ENCODE peak calls at places on chromosomes 11 and 22, in five cellular contexts. V is fibroblast of the aortic adventitia, A is spleen, S is HL-60, W is heart right ventricle. K is an unnamed sample.
A peak's percentile ranks its signal among the peaks of the same experiment; 100 is the strongest.

GRCh38 chr11:106381895-106382294 is 304.4 kb downstream of the AASDHPPT start:
- DNase-seq in W (no peak), A (no peak), V (no peak), S (no peak), K (no peak)

GRCh38 chr11:17604913-17605230 is 57.8 kb downstream of the OTOG start:
- DNase-seq in V (no peak), W (no peak), A (peak; percentile 68), S (no peak), K (no peak)

GRCh38 chr22:32558681-32559355 is 84.2 kb downstream of the FBXO7 start:
- DNase-seq in A (no peak), V (peak; percentile 84), W (peak; percentile 65), S (no peak), K (no peak)

GRCh38 chr22:25167082-25167481 is 32.6 kb upstream of the CRYBB3 start:
- DNase-seq in V (no peak), S (no peak), A (no peak), W (no peak), K (no peak)

GRCh38 chr11:103091441-103091809 is 535 bp downstream of the DCUN1D5 start:
- DNase-seq in W (peak; percentile 33), A (peak; percentile 90), S (peak; percentile 50), V (peak; percentile 22), K (peak; percentile 11)

GRCh38 chr11:78791254-78791653 is 216.6 kb upstream of the NARS2 start:
- DNase-seq in W (no peak), A (no peak), S (no peak), V (peak; percentile 64), K (no peak)

GRCh38 chr11:68332186-68332585 is 19.8 kb downstream of the LRP5 start:
- DNase-seq in V (no peak), W (no peak), A (no peak), S (no peak), K (no peak)

GRCh38 chr11:78192223-78192719 is 3.6 kb downstream of the USP35 start:
- DNase-seq in W (no peak), A (peak; percentile 61), S (no peak), V (no peak), K (no peak)

GRCh38 chr22:37218771-37219411 is 6.6 kb upstream of the SSTR3 start:
- DNase-seq in W (no peak), A (peak; percentile 78), S (no peak), V (no peak), K (peak; percentile 67)

GRCh38 chr11:85673422-85673821 is 8.5 kb upstream of the CREBZF start:
- DNase-seq in A (no peak), S (no peak), V (no peak), W (no peak), K (no peak)

GRCh38 chr11:22774716-22775115 is 54.9 kb downstream of the SVIP start:
- DNase-seq in V (no peak), W (no peak), S (no peak), A (no peak), K (no peak)

GRCh38 chr22:46010177-46010867 is 33.4 kb upstream of the WNT7B start:
- DNase-seq in A (peak; percentile 71), S (no peak), W (no peak), V (peak; percentile 69), K (no peak)

GRCh38 chr11:47797633-47798032 is 30.5 kb upstream of the FNBP4 start:
- DNase-seq in A (no peak), V (peak; percentile 19), S (peak; percentile 16), W (no peak), K (no peak)

GRCh38 chr22:46089426-46090041 is 60.8 kb upstream of the PPARA start:
- DNase-seq in V (no peak), S (no peak), W (peak; percentile 12), A (peak; percentile 64), K (no peak)

GRCh38 chr11:8338138-8338537 is 74.5 kb upstream of the LMO1 start:
- DNase-seq in S (peak; percentile 14), V (peak; percentile 11), A (no peak), W (peak; percentile 47), K (no peak)

GRCh38 chr11:111540114-111540920 is at the start of gene LAYN:
- DNase-seq in S (no peak), V (peak; percentile 26), W (peak; percentile 49), A (peak; percentile 82), K (no peak)

GRCh38 chr11:95793111-95793510 is 2.8 kb downstream of the CEP57 start:
- DNase-seq in S (no peak), A (no peak), V (peak; percentile 11), W (no peak), K (no peak)

GRCh38 chr22:49321477-49322055 is 506.1 kb downstream of the BRD1 start:
- DNase-seq in W (no peak), S (no peak), V (no peak), A (peak; percentile 54), K (no peak)

GRCh38 chr11:100683107-100683506 is 4.0 kb upstream of the ARHGAP42 start:
- DNase-seq in A (no peak), S (no peak), W (no peak), V (no peak), K (no peak)

DNA sequence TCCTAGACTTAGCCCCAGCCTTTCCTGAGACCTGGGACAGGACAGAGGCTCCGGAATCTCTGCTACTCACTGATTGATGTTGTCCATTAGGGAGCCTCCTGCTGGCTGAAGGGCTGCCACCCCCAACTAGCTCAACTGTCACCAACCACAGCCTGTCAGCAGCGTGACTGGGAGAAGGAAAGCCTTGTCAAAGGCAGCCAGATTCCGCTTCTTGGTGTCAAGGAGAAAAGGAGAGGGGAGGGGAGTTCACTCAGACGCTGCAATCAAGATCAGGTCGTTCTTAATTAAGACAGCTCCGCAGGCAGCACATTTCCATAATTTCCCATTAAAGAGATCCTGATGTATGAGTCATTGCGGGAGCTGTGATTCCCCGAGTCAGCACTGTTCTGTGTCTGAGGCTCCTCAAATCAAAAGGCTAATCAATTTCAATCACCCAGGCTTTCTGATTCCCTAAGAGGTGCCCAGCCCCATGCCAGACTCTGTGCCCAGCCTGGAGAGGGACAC is 152.8 kb upstream of the ZBED5 start:
- DNase-seq in V (no peak), A (no peak), W (peak; percentile 31), S (peak; percentile 18), K (no peak)
- TF ChIP-seq CTCF in V (no peak), A (no peak), W (peak; percentile 49), S (no peak), K (no peak)

GRCh38 chr11:128467041-128467440 is 120.3 kb downstream of the ETS1 start:
- DNase-seq in W (no peak), S (no peak), V (no peak), A (no peak), K (no peak)

GRCh38 chr11:128465946-128466688 is 121.2 kb downstream of the ETS1 start:
- DNase-seq in V (no peak), W (peak; percentile 43), A (no peak), S (no peak), K (no peak)

GRCh38 chr11:128468106-128468505 is 119.3 kb downstream of the ETS1 start:
- DNase-seq in V (no peak), W (no peak), S (no peak), A (no peak), K (no peak)

GRCh38 chr11:128469220-128469619 is 118.1 kb downstream of the ETS1 start:
- DNase-seq in S (no peak), W (no peak), A (peak; percentile 87), V (no peak), K (no peak)

DNA sequence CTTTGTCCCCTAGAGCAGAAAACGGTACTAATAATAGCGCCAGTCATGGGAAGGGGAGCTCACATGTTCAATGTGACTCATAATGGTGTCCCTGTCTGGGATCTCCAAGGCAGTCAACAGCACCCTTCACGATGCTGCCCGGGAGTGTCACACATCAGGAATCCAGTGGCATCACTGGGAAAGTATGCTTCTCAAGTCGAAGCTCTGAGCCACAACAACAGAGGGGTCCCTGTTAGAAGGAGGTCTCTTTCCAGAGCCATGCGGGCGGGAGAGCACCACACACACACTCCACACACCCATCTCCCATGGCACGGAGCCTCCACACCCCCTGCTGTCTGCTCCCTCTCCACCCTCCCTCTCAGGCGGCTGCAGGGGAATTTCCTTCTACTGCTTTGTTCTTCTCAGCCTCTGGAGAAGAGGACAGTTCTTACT is 119.7 kb downstream of the ETS1 start:
- DNase-seq in W (peak; percentile 42), A (no peak), V (peak; percentile 90), S (no peak), K (no peak)
- TF ChIP-seq CTCF in W (no peak), A (no peak), V (peak; percentile 10), S (no peak), K (no peak)

GRCh38 chr11:64165842-64166635 is at the start of gene MACROD1:
- DNase-seq in S (peak; percentile 90), V (peak; percentile 68), A (peak; percentile 93), W (peak; percentile 88), K (peak; percentile 80)
- TF ChIP-seq CTCF in S (no peak), V (no peak), A (no peak), W (no peak), K (no peak)

DNA sequence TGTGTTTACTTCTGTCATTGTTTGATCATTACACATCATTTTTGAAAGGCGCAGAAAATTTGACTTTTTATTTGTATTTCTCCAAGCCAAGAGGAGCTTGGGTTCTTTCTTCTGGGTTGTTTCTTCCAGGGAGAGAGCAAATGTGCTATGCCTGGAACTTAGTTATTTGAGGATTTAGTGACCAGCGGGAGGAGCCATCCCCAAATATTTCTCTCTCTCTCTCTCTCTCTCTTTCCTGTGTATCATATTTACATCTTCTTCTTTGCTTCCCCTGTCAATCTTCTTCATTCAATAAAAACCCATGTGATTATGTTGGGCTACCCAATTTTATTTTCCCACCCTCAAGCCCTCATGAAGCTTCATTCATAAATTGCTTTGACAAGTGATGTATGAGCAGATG is 534.5 kb downstream of the LRRC4C start:
- DNase-seq in A (no peak), W (no peak), S (no peak), V (no peak), K (no peak)
- TF ChIP-seq CTCF in A (no peak), W (no peak), S (no peak), V (no peak), K (no peak)

DNA sequence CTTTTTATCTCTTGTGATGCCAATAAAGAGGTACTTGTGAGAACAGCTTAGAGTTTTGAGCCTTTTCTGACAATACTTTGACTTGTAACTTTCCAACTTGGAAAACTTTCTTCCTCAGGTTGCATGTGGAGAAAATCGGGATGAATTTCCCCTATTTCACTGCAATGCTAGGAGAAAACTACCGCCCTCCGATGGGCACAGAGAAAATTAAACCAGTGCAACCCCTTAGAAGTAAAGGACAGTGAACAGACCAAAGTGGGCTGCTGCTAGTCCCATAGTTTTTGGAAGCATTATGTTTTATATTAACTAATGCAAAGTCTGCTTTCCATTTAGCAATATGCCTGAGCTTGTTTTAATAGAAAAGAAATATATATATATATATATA is 195.5 kb upstream of the RAG2 start:
- DNase-seq in S (no peak), V (peak; percentile 26), W (no peak), A (no peak), K (no peak)
- TF ChIP-seq CTCF in S (no peak), V (peak; percentile 46), W (peak; percentile 11), A (no peak), K (no peak)

GRCh38 chr11:44949160-44950035 is 1.3 kb downstream of the TP53I11 start:
- DNase-seq in A (peak; percentile 88), V (peak; percentile 35), S (peak; percentile 14), W (peak; percentile 44), K (no peak)
- TF ChIP-seq CTCF in A (peak; percentile 75), V (peak; percentile 49), S (peak; percentile 31), W (peak; percentile 63), K (peak; percentile 57)

GRCh38 chr22:22703715-22704114 is 59.3 kb downstream of the GGTLC2 start:
- DNase-seq in A (no peak), V (no peak), W (no peak), S (no peak), K (no peak)
- TF ChIP-seq CTCF in A (no peak), V (no peak), W (no peak), S (no peak), K (no peak)

K was measured in CD4-positive, alpha-beta T cell.